ENCODE peak calls at places on chromosome 6, in nine cellular contexts. M is astrocyte of the cerebellum; J is BJ; G is stimulated activated CD4-positive, alpha-beta T cell treated with anti-CD3 and anti-CD28 coated beads, Interleukin-15, amount 100 ng/mL, for 1 hour; X is stomach; P is pulmonary artery endothelial cell; E is T-helper 2 cell; K is NAMALWA; Z is RCC 7860. D is an unnamed sample.

GRCh38 chr6:125453516-125453915 is 151.7 kb upstream of the HDDC2 start:
- DNase-seq in X (no peak), J (no peak), G (no peak), P (no peak), Z (no peak), E (no peak), K (peak; percentile 7), M (no peak), D (no peak)

GRCh38 chr6:93849857-93850256 is 430.5 kb upstream of the EPHA7 start:
- DNase-seq in J (no peak), K (no peak), M (peak; percentile 4), E (no peak), X (no peak), Z (no peak), P (no peak), G (no peak), D (no peak)

GRCh38 chr6:108166664-108167448 is 1.0 kb downstream of the NR2E1 start:
- DNase-seq in E (no peak), M (no peak), X (no peak), P (no peak), J (no peak), Z (no peak), G (no peak), K (no peak), D (peak; percentile 22)

GRCh38 chr6:127582777-127583462 is 5.9 kb downstream of the C6orf58 start:
- DNase-seq in K (no peak), Z (peak; percentile 71), P (no peak), J (peak; percentile 27), E (no peak), X (no peak), M (peak; percentile 42), G (no peak), D (no peak)

GRCh38 chr6:45965787-45966186 is 49.9 kb downstream of the CLIC5 start:
- DNase-seq in E (no peak), G (no peak), M (peak; percentile 34), Z (peak; percentile 77), K (no peak), P (no peak), X (no peak), J (no peak), D (no peak)

GRCh38 chr6:125888989-125889656 is 67.4 kb upstream of the HINT3 start:
- DNase-seq in K (peak; percentile 66), Z (no peak), M (no peak), P (no peak), X (no peak), G (no peak), J (no peak), E (no peak), D (peak; percentile 15)

GRCh38 chr6:161368514-161368913 is 94.7 kb upstream of the AGPAT4 start:
- DNase-seq in K (no peak), M (no peak), P (no peak), J (no peak), Z (no peak), E (no peak), X (no peak), G (no peak), D (no peak)

GRCh38 chr6:105468850-105469249 is 66.0 kb upstream of the PREP start:
- DNase-seq in M (no peak), E (no peak), Z (no peak), G (no peak), K (no peak), J (no peak), X (no peak), P (no peak), D (no peak)

GRCh38 chr6:158059108-158059507 is 77.4 kb downstream of the SYNJ2 start:
- DNase-seq in J (no peak), K (no peak), G (no peak), M (no peak), Z (no peak), E (no peak), X (no peak), P (no peak), D (no peak)

GRCh38 chr6:151107897-151108427 is 131.8 kb upstream of the AKAP12 start:
- DNase-seq in J (no peak), K (no peak), M (no peak), G (no peak), E (no peak), Z (no peak), P (no peak), X (no peak), D (no peak)